ENCODE peak calls at places on chromosomes 12 and 14, in six cellular contexts. Z is stomach, R is vagina, O is uterus, J is HCT116, V is testis. T is an unnamed sample.

GRCh38 chr12:94832780-94833760 is 170.4 kb downstream of the NDUFA12 start:
- DNase-seq in J (no peak), V (peak; percentile 23), R (no peak), Z (no peak), O (peak; percentile 20), T (no peak)

GRCh38 chr12:77214136-77214535 is 148.8 kb upstream of the E2F7 start:
- DNase-seq in J (no peak), R (no peak), O (no peak), V (no peak), Z (no peak), T (no peak)

GRCh38 chr14:26863736-26864135 is 265.9 kb upstream of the NOVA1 start:
- DNase-seq in V (no peak), R (no peak), J (no peak), Z (no peak), O (no peak), T (peak; percentile 45)

GRCh38 chr14:99728981-99729451 is 44.9 kb downstream of the CYP46A1 start:
- DNase-seq in J (no peak), O (no peak), Z (no peak), V (no peak), R (peak; percentile 46), T (no peak)

GRCh38 chr12:94622475-94622874 is 27.9 kb downstream of the TMCC3 start:
- DNase-seq in V (no peak), Z (no peak), O (no peak), R (no peak), J (no peak), T (peak; percentile 93)

GRCh38 chr14:89260898-89261297 is 156.1 kb downstream of the FOXN3 start:
- DNase-seq in Z (no peak), O (no peak), V (no peak), R (no peak), J (no peak), T (no peak)

GRCh38 chr12:132340266-132341035 is 11.1 kb upstream of the GALNT9 start:
- DNase-seq in J (no peak), R (no peak), O (no peak), V (no peak), Z (no peak), T (no peak)

GRCh38 chr14:99522025-99522401 is 40.8 kb downstream of the CCNK start:
- DNase-seq in V (no peak), J (no peak), Z (no peak), O (no peak), R (no peak), T (no peak)

GRCh38 chr12:130495156-130495555 is 157.5 kb downstream of the PIWIL1 start:
- DNase-seq in V (no peak), J (no peak), R (no peak), Z (no peak), O (no peak), T (no peak)

GRCh38 chr14:100305446-100306255 is 593 bp downstream of the SLC25A29 start:
- DNase-seq in R (no peak), V (no peak), Z (peak; percentile 43), J (no peak), O (peak; percentile 57), T (peak; percentile 34)

GRCh38 chr12:61654698-61655097 is 605.5 kb upstream of the USP15 start:
- DNase-seq in V (no peak), Z (no peak), O (no peak), J (peak; percentile 13), R (no peak), T (no peak)

GRCh38 chr14:65927871-65928270 is 515.3 kb downstream of the FUT8 start:
- DNase-seq in O (no peak), R (no peak), V (no peak), Z (peak; percentile 47), J (no peak), T (no peak)

GRCh38 chr12:104958946-104959841 is 1.1 kb upstream of the SLC41A2 start:
- DNase-seq in O (no peak), Z (no peak), R (no peak), V (peak; percentile 49), J (no peak), T (peak; percentile 50)

GRCh38 chr12:98788396-98788795 is 143.3 kb downstream of the APAF1 start:
- DNase-seq in J (no peak), Z (no peak), R (no peak), O (no peak), V (no peak), T (no peak)

GRCh38 chr12:8658361-8658760 is 4.3 kb downstream of the MFAP5 start:
- DNase-seq in Z (no peak), O (no peak), V (no peak), R (no peak), J (no peak), T (no peak)

GRCh38 chr14:105142651-105143450 is 25.7 kb downstream of the JAG2 start:
- DNase-seq in Z (no peak), O (no peak), R (no peak), J (no peak), V (no peak), T (no peak)

GRCh38 chr12:580813-581212 is 82.4 kb downstream of the NINJ2 start:
- DNase-seq in R (no peak), J (no peak), O (no peak), V (no peak), Z (no peak), T (no peak)

GRCh38 chr12:19850341-19851065 is 411.2 kb downstream of the AEBP2 start:
- DNase-seq in Z (no peak), R (no peak), O (peak; percentile 45), J (no peak), V (no peak), T (no peak)

GRCh38 chr14:100591453-100592371 is 4.5 kb upstream of the BEGAIN start:
- DNase-seq in V (no peak), R (no peak), Z (no peak), O (no peak), J (no peak), T (no peak)

GRCh38 chr12:104964167-104964566 is 6.1 kb upstream of the SLC41A2 start:
- DNase-seq in R (no peak), J (no peak), Z (no peak), O (no peak), V (no peak), T (no peak)

GRCh38 chr12:111166779-111167540 is 201.9 kb downstream of the PHETA1 start:
- DNase-seq in V (peak; percentile 38), Z (no peak), J (no peak), R (no peak), O (no peak), T (no peak)

GRCh38 chr12:25590021-25590721 is 37.1 kb upstream of the LMNTD1 start:
- DNase-seq in R (no peak), O (no peak), Z (no peak), V (no peak), J (no peak), T (no peak)

GRCh38 chr12:103806807-103807206 is 34.2 kb downstream of the NT5DC3 start:
- DNase-seq in V (no peak), Z (no peak), O (peak; percentile 72), R (no peak), J (no peak), T (peak; percentile 73)

GRCh38 chr12:54701940-54702592 is 53.9 kb upstream of the DCD start:
- DNase-seq in V (no peak), O (no peak), R (no peak), Z (no peak), J (peak; percentile 37), T (peak; percentile 28)

GRCh38 chr12:92272301-92272964 is 126.8 kb upstream of the BTG1 start:
- DNase-seq in J (no peak), Z (no peak), O (no peak), R (no peak), V (no peak), T (no peak)

GRCh38 chr14:103607039-103607668 is 21.9 kb upstream of the KLC1 start:
- DNase-seq in V (peak; percentile 71), O (peak; percentile 80), Z (peak; percentile 52), J (no peak), R (no peak), T (peak; percentile 55)

GRCh38 chr12:80299976-80300375 is 144.1 kb upstream of the PTPRQ start:
- DNase-seq in J (no peak), R (no peak), V (no peak), Z (no peak), O (no peak), T (no peak)

GRCh38 chr14:64636208-64636979 is 67.8 kb upstream of the PLEKHG3 start:
- DNase-seq in J (peak; percentile 47), V (peak; percentile 78), O (peak; percentile 73), Z (peak; percentile 77), R (no peak), T (peak; percentile 65)

GRCh38 chr12:25051583-25052190 is 102.8 kb upstream of the BCAT1 start:
- DNase-seq in R (no peak), O (no peak), J (no peak), Z (no peak), V (no peak), T (no peak)

GRCh38 chr12:120257041-120257821 is 8.3 kb downstream of the PXN start:
- DNase-seq in J (no peak), R (no peak), V (no peak), O (peak; percentile 78), Z (peak; percentile 42), T (peak; percentile 98)

GRCh38 chr14:58171090-58171489 is 19.1 kb upstream of the ARMH4 start:
- DNase-seq in V (peak; percentile 95), R (no peak), J (peak; percentile 83), O (peak; percentile 63), Z (peak; percentile 76), T (peak; percentile 71)
- TF ChIP-seq POLR2A in V (no peak), R (no peak), J (no peak), O (no peak), Z (no peak), T (no peak)

GRCh38 chr14:73610692-73611091 is 1.6 kb upstream of the ACOT6 start:
- DNase-seq in O (no peak), R (no peak), V (peak; percentile 78), J (no peak), Z (no peak), T (peak; percentile 53)

GRCh38 chr14:73613046-73613383 is 698 bp downstream of the ACOT6 start:
- DNase-seq in V (peak; percentile 43), R (no peak), J (no peak), O (no peak), Z (no peak), T (no peak)

GRCh38 chr14:73616831-73617230 is 4.5 kb downstream of the ACOT6 start:
- DNase-seq in V (no peak), O (no peak), Z (no peak), J (no peak), R (no peak), T (no peak)

GRCh38 chr14:73613419-73613963 is 1.2 kb downstream of the ACOT6 start:
- DNase-seq in Z (no peak), J (no peak), R (no peak), O (no peak), V (no peak), T (no peak)

GRCh38 chr14:73612339-73613045 is at the start of gene ACOT6:
- DNase-seq in R (no peak), J (peak; percentile 19), O (peak; percentile 65), V (peak; percentile 82), Z (peak; percentile 66), T (peak; percentile 57)
- TF ChIP-seq POLR2A in R (no peak), J (no peak), O (peak; percentile 48), V (no peak), Z (no peak), T (no peak)

GRCh38 chr12:121637231-121637914 is 11.0 kb downstream of the ORAI1 start:
- DNase-seq in J (no peak), R (no peak), Z (peak; percentile 40), V (no peak), O (no peak), T (no peak)
- TF ChIP-seq POLR2A in J (no peak), R (no peak), Z (no peak), V (no peak), O (no peak), T (no peak)

DNA sequence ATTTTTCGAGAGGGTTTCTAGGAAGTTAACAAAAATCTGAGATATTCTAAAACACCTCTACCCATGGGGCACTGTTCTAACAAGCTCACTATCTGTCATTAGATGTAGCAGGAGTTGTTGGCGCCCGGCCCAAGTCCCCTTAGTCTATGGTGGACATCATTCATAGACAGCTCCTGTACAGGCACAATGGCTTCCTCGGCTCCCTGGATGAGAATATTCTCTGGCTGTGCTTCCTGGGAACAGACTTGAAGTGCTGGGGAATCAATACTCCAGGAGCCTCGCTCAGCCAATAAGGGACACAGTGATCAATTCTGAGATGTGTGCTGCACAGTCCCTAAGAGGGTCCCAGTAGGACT is 224.2 kb downstream of the KTN1 start:
- DNase-seq in J (no peak), R (no peak), Z (no peak), V (no peak), O (no peak), T (no peak)
- TF ChIP-seq POLR2A in J (no peak), R (no peak), Z (no peak), V (no peak), O (no peak), T (no peak)

T was measured in endothelial cell of umbilical vein.